ENCODE peak calls at places on chromosomes 16 and 17, in four cellular contexts. Q, Y, W and X are unnamed samples.

GRCh38 chr16:86569843-86570447 is 3.3 kb downstream of the FOXC2 start:
- DNase-seq in Q (no peak), Y (no peak), W (no peak), X (no peak)

GRCh38 chr17:76561799-76562268 is 22.0 kb downstream of the PRCD start:
- DNase-seq in Q (peak), Y (no peak), W (no peak), X (no peak)

GRCh38 chr16:55559233-55559632 is 7.3 kb upstream of the CAPNS2 start:
- DNase-seq in Q (no peak), Y (no peak), W (no peak), X (no peak)

GRCh38 chr17:17036520-17036998 is 5.7 kb upstream of the MPRIP start:
- DNase-seq in Q (peak), Y (no peak), W (no peak), X (no peak)

GRCh38 chr16:86763819-86764218 is 185.5 kb downstream of the FOXL1 start:
- DNase-seq in Q (no peak), Y (no peak), W (no peak), X (no peak)

GRCh38 chr17:27603870-27604794 is 26.9 kb upstream of the LGALS9 start:
- DNase-seq in Q (no peak), Y (no peak), W (no peak), X (no peak)

GRCh38 chr16:8628981-8629725 is 7.7 kb downstream of the METTL22 start:
- DNase-seq in Q (no peak), Y (no peak), W (no peak), X (no peak)

GRCh38 chr16:83574388-83574787 is 233.4 kb upstream of the HSBP1 start:
- DNase-seq in Q (no peak), Y (no peak), W (no peak), X (no peak)

GRCh38 chr17:79739148-79740062 is 8.7 kb downstream of the ENPP7 start:
- DNase-seq in Q (no peak), Y (no peak), W (no peak), X (no peak)

GRCh38 chr17:27872776-27873175 is 20.4 kb downstream of the LYRM9 start:
- DNase-seq in Q (no peak), Y (no peak), W (no peak), X (no peak)

GRCh38 chr16:3999479-3999868 is 116.8 kb downstream of the ADCY9 start:
- DNase-seq in Q (no peak), Y (no peak), W (no peak), X (peak)